ENCODE peak calls at places on chromosomes 12 and 14, in nine cellular contexts. G is brain microvascular endothelial cell, Z is heart left ventricle, I is HCT116, D is astrocyte of the spinal cord, S is lower lobe of right lung, E is cardiac fibroblast, R is mammary epithelial cell, Q is lung. X is an unnamed sample.

GRCh38 chr12:82144505-82144904 is 213.7 kb downstream of the CCDC59 start:
- DNase-seq in G (no peak), Z (no peak), I (peak), D (no peak), S (no peak), E (no peak), R (no peak), Q (no peak), X (no peak)

GRCh38 chr12:124875803-124876132 is 12.1 kb upstream of the SCARB1 start:
- DNase-seq in G (no peak), Z (no peak), I (no peak), D (no peak), S (no peak), E (no peak), R (no peak), Q (no peak), X (no peak)

GRCh38 chr14:25518347-25518746 is 468.4 kb upstream of the STXBP6 start:
- DNase-seq in G (no peak), Z (no peak), I (no peak), D (no peak), S (no peak), E (no peak), R (no peak), Q (no peak), X (no peak)

GRCh38 chr14:77844802-77845201 is 44.9 kb downstream of the ADCK1 start:
- DNase-seq in G (no peak), Z (no peak), I (no peak), D (no peak), S (no peak), E (no peak), R (no peak), Q (no peak), X (no peak)

GRCh38 chr14:28767851-28768548 is 1.4 kb downstream of the FOXG1 start:
- DNase-seq in G (no peak), Z (no peak), I (no peak), D (no peak), S (no peak), E (no peak), R (no peak), Q (no peak), X (no peak)

GRCh38 chr14:61861320-61861865 is 99.2 kb downstream of the SNAPC1 start:
- DNase-seq in G (no peak), Z (no peak), I (no peak), D (no peak), S (no peak), E (no peak), R (no peak), Q (no peak), X (no peak)

GRCh38 chr12:80352476-80352875 is 91.6 kb upstream of the PTPRQ start:
- DNase-seq in G (peak), Z (no peak), I (no peak), D (peak), S (no peak), E (peak), R (peak), Q (no peak), X (no peak)

GRCh38 chr12:115667116-115667515 is 610.4 kb downstream of the MED13L start:
- DNase-seq in G (no peak), Z (no peak), I (no peak), D (no peak), S (no peak), E (no peak), R (no peak), Q (no peak), X (no peak)

GRCh38 chr12:101298426-101298825 is 18.5 kb downstream of the UTP20 start:
- DNase-seq in G (peak), Z (no peak), I (no peak), D (peak), S (no peak), E (peak), R (peak), Q (no peak), X (peak)

GRCh38 chr14:49582211-49582977 is 3.8 kb downstream of the RPS29 start:
- DNase-seq in G (no peak), Z (no peak), I (no peak), D (no peak), S (no peak), E (no peak), R (no peak), Q (no peak), X (no peak)
- H3K4me3 ChIP-seq in G (no peak), Z (no peak), I (no peak), D (no peak), S (no peak), E (no peak), R (no peak), Q (no peak), X (no peak)

GRCh38 chr12:65867428-65867827 is 43.1 kb downstream of the HMGA2 start:
- DNase-seq in G (peak), Z (no peak), I (no peak), D (peak), S (no peak), E (peak), R (peak), Q (no peak), X (peak)
- TF ChIP-seq CTCF in G (no peak), Z (no peak), I (no peak), D (no peak), S (no peak), E (no peak), R (no peak), Q (no peak), X (no peak)

GRCh38 chr12:62673027-62673815 is 206.6 kb downstream of the MON2 start:
- DNase-seq in G (no peak), Z (no peak), I (no peak), D (no peak), S (no peak), E (no peak), R (no peak), Q (no peak), X (no peak)

GRCh38 chr12:62676521-62677307 is 210.1 kb downstream of the MON2 start:
- DNase-seq in G (no peak), Z (no peak), I (no peak), D (no peak), S (no peak), E (no peak), R (no peak), Q (no peak), X (no peak)

DNA sequence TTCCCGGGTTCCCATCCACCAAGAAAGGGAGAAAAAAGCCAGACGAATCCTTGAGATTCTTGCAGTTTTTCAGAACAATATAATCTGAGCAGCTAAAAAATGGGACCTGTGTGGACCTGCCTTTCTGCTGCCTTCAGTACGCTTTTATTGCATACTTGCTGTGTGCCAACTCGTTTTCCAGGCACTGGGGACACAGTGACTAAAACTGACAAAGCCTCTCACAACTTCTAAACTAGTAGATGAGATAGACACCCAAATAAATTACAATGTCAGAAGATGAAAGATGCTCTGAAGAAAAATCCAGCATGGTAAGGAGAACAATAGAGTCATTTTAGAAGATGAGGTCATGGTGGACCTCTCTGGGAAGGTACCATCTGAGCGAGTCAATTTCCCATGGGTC is 204.7 kb downstream of the MON2 start:
- DNase-seq in G (no peak), Z (no peak), I (no peak), D (no peak), S (no peak), E (no peak), R (peak), Q (no peak), X (no peak)
- H3K4me3 ChIP-seq in G (no peak), Z (no peak), I (no peak), D (no peak), S (no peak), E (no peak), R (no peak), Q (no peak), X (no peak)

GRCh38 chr12:169528-170360 is 44.2 kb downstream of the SLC6A12 start:
- DNase-seq in G (no peak), Z (peak), I (no peak), D (no peak), S (no peak), E (no peak), R (no peak), Q (no peak), X (no peak)
- TF ChIP-seq CTCF in G (peak), Z (no peak), I (no peak), D (peak), S (no peak), E (peak), R (no peak), Q (no peak), X (no peak)

GRCh38 chr12:56298828-56299227 is 1.3 kb downstream of the CS start:
- DNase-seq in G (no peak), Z (no peak), I (no peak), D (no peak), S (no peak), E (no peak), R (no peak), Q (no peak), X (no peak)
- H3K4me3 ChIP-seq in G (peak), Z (no peak), I (peak), D (peak), S (peak), E (peak), R (peak), Q (peak), X (peak)

DNA sequence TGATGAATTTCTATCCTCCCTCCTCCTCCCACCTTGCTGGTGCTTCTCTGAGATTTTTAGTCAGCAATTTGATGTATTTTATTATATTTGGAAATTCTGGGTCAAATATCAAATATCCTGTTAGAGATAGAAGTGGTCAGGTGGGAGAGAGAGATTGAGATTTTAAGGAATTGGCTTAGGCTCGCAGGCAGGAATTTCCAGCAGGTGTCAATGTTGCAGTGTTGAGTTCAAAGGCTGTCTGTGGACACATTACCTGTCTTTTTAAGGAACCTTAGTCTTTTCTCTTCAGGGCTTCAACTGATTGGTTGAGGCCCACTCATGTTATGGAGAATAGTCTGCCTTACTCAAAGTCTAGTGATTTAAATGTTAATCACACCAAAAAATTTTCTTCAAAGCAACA is 457.3 kb downstream of the FLRT2 start:
- DNase-seq in G (no peak), Z (no peak), I (no peak), D (no peak), S (no peak), E (no peak), R (no peak), Q (no peak), X (no peak)
- TF ChIP-seq CTCF in G (no peak), Z (no peak), I (no peak), D (no peak), S (no peak), E (no peak), R (no peak), Q (no peak), X (no peak)